ENCODE peak calls at places on chromosome 15, in ten cellular contexts. E is activated gamma-delta T cell treated with anti-CD3 and anti-CD28 coated beads, Interleukin-2, amount 50 U/mL, for 16 hours; Q is NCI-H1092; S is posterior cingulate gyrus; G is Kasumi-1; A is activated CD8-positive, alpha-beta memory T cell treated with anti-CD3 and anti-CD28 coated beads for 1 hour; W is NCI-H524; Z is A172; M is iPS DF 19.7; Y is IMR-90. D is an unnamed sample.

GRCh38 chr15:33057845-33058244 is 136.7 kb downstream of the FMN1 start:
- DNase-seq in E (no peak), Q (no peak), S (no peak), G (no peak), A (no peak), W (no peak), Z (no peak), M (no peak), Y (no peak), D (no peak)

GRCh38 chr15:72521682-72522081 is 47.6 kb downstream of the ARIH1 start:
- DNase-seq in E (no peak), Q (no peak), S (peak), G (no peak), A (no peak), W (no peak), Z (peak), M (no peak), Y (peak), D (peak)

GRCh38 chr15:48086162-48086561 is 34.6 kb upstream of the SLC24A5 start:
- DNase-seq in E (no peak), Q (no peak), S (no peak), G (no peak), A (no peak), W (no peak), Z (no peak), M (no peak), Y (no peak), D (no peak)

GRCh38 chr15:25173241-25174028 is 218.6 kb downstream of the SNRPN start:
- DNase-seq in E (no peak), Q (no peak), S (peak), G (no peak), A (no peak), W (no peak), Z (no peak), M (no peak), Y (no peak), D (no peak)

GRCh38 chr15:52760562-52760961 is 29.6 kb downstream of the ONECUT1 start:
- DNase-seq in E (no peak), Q (no peak), S (no peak), G (no peak), A (no peak), W (no peak), Z (no peak), M (no peak), Y (no peak), D (no peak)

GRCh38 chr15:53611145-53611920 is 148.1 kb downstream of the WDR72 start:
- DNase-seq in E (no peak), Q (no peak), S (no peak), G (no peak), A (no peak), W (no peak), Z (no peak), M (no peak), Y (no peak), D (peak)

GRCh38 chr15:62119224-62119925 is 45.7 kb downstream of the C2CD4B start:
- DNase-seq in E (no peak), Q (no peak), S (no peak), G (peak), A (no peak), W (no peak), Z (peak), M (no peak), Y (peak), D (peak)

GRCh38 chr15:84840255-84840654 is 23.1 kb downstream of the ALPK3 start:
- DNase-seq in E (no peak), Q (no peak), S (no peak), G (no peak), A (no peak), W (no peak), Z (no peak), M (no peak), Y (no peak), D (no peak)

GRCh38 chr15:72047020-72047419 is 70.9 kb downstream of the MYO9A start:
- DNase-seq in E (no peak), Q (no peak), S (no peak), G (no peak), A (no peak), W (no peak), Z (no peak), M (no peak), Y (peak), D (peak)

GRCh38 chr15:35000511-35000910 is 12.4 kb upstream of the ZNF770 start:
- DNase-seq in E (no peak), Q (no peak), S (no peak), G (no peak), A (no peak), W (no peak), Z (peak), M (no peak), Y (peak), D (peak)

GRCh38 chr15:77376770-77377169 is 43.1 kb downstream of the PEAK1 start:
- DNase-seq in E (no peak), Q (no peak), S (no peak), G (no peak), A (no peak), W (no peak), Z (no peak), M (no peak), Y (no peak), D (no peak)

GRCh38 chr15:68578175-68578959 is 426 bp upstream of the CORO2B start:
- DNase-seq in E (no peak), Q (peak), S (peak), G (peak), A (no peak), W (peak), Z (peak), M (no peak), Y (peak), D (peak)

GRCh38 chr15:64535460-64536243 is 75.3 kb downstream of the ZNF609 start:
- DNase-seq in E (no peak), Q (no peak), S (no peak), G (no peak), A (no peak), W (no peak), Z (no peak), M (no peak), Y (no peak), D (no peak)

GRCh38 chr15:31433101-31433500 is 106.5 kb downstream of the KLF13 start:
- DNase-seq in E (no peak), Q (no peak), S (no peak), G (no peak), A (no peak), W (no peak), Z (no peak), M (no peak), Y (no peak), D (no peak)

GRCh38 chr15:55937040-55937439 is 56.4 kb downstream of the NEDD4 start:
- DNase-seq in E (no peak), Q (no peak), S (no peak), G (no peak), A (no peak), W (no peak), Z (peak), M (no peak), Y (peak), D (peak)

GRCh38 chr15:57680021-57680420 is 26.5 kb upstream of the POLR2M start:
- DNase-seq in E (no peak), Q (no peak), S (no peak), G (no peak), A (no peak), W (no peak), Z (peak), M (no peak), Y (peak), D (peak)

GRCh38 chr15:70701891-70702568 is 61.3 kb downstream of the UACA start:
- DNase-seq in E (no peak), Q (no peak), S (no peak), G (no peak), A (no peak), W (no peak), Z (peak), M (no peak), Y (peak), D (peak)

GRCh38 chr15:26011916-26012315 is 148.8 kb upstream of the ATP10A start:
- DNase-seq in E (no peak), Q (no peak), S (no peak), G (no peak), A (no peak), W (no peak), Z (no peak), M (no peak), Y (no peak), D (no peak)

GRCh38 chr15:36608166-36608565 is 28.7 kb downstream of the CDIN1 start:
- DNase-seq in E (no peak), Q (no peak), S (no peak), G (no peak), A (no peak), W (no peak), Z (no peak), M (no peak), Y (no peak), D (no peak)